ENCODE peak calls at places on chromosomes 1 and 21, in eight cellular contexts. G is body of pancreas, B is fibroblast of lung, H is omental fat pad, J is AG10803, K is mammary epithelial cell, M is BE2C, C is psoas muscle. F is an unnamed sample.

GRCh38 chr1:154999651-155000474 is 2.7 kb upstream of the ZBTB7B start:
- DNase-seq in G (peak), B (peak), H (no peak), J (no peak), K (no peak), M (no peak), C (peak), F (peak)

GRCh38 chr1:11880911-11881748 is 22.4 kb upstream of the NPPB start:
- DNase-seq in G (no peak), B (no peak), H (no peak), J (no peak), K (no peak), M (peak), C (peak), F (no peak)

GRCh38 chr1:21674957-21675356 is 5.8 kb upstream of the RAP1GAP start:
- DNase-seq in G (no peak), B (no peak), H (no peak), J (no peak), K (no peak), M (no peak), C (no peak), F (no peak)

GRCh38 chr1:195150768-195151167 is 1457.5 kb downstream of the KCNT2 start:
- DNase-seq in G (no peak), B (no peak), H (no peak), J (no peak), K (no peak), M (no peak), C (no peak), F (no peak)

GRCh38 chr1:10694274-10694632 is 102.2 kb downstream of the CASZ1 start:
- DNase-seq in G (no peak), B (peak), H (no peak), J (no peak), K (peak), M (no peak), C (no peak), F (no peak)

GRCh38 chr21:34552324-34553198 is 40.6 kb upstream of the KCNE1 start:
- DNase-seq in G (no peak), B (no peak), H (no peak), J (peak), K (no peak), M (no peak), C (no peak), F (no peak)

GRCh38 chr1:92210701-92211100 is 7.0 kb upstream of the C1orf146 start:
- DNase-seq in G (no peak), B (peak), H (no peak), J (no peak), K (peak), M (no peak), C (no peak), F (no peak)

GRCh38 chr1:31145581-31146117 is 80.1 kb upstream of the PUM1 start:
- DNase-seq in G (no peak), B (no peak), H (no peak), J (no peak), K (no peak), M (no peak), C (no peak), F (no peak)

GRCh38 chr1:211258310-211258755 is 833 bp upstream of the RCOR3 start:
- DNase-seq in G (peak), B (peak), H (no peak), J (peak), K (peak), M (peak), C (peak), F (peak)

GRCh38 chr1:29256395-29256794 is 20.1 kb downstream of the PTPRU start:
- DNase-seq in G (no peak), B (no peak), H (no peak), J (no peak), K (no peak), M (no peak), C (no peak), F (no peak)
- TF ChIP-seq CTCF in G (no peak), B (no peak), H (no peak), J (no peak), K (no peak), M (no peak), C (no peak), F (no peak)

GRCh38 chr21:41133896-41134522 is 34.0 kb upstream of the BACE2 start:
- DNase-seq in G (no peak), B (peak), H (no peak), J (peak), K (peak), M (no peak), C (no peak), F (peak)
- TF ChIP-seq CTCF in G (no peak), B (peak), H (no peak), J (peak), K (peak), M (peak), C (peak), F (no peak)

GRCh38 chr1:230700132-230700531 is 13.8 kb downstream of the AGT start:
- DNase-seq in G (no peak), B (no peak), H (no peak), J (no peak), K (no peak), M (no peak), C (no peak), F (no peak)
- TF ChIP-seq CTCF in G (no peak), B (no peak), H (no peak), J (no peak), K (no peak), M (no peak), C (no peak), F (no peak)

GRCh38 chr21:44845418-44846200 is 27.7 kb upstream of the SUMO3 start:
- DNase-seq in G (peak), B (peak), H (peak), J (peak), K (no peak), M (peak), C (peak), F (peak)
- TF ChIP-seq CTCF in G (no peak), B (peak), H (no peak), J (peak), K (peak), M (peak), C (peak), F (peak)

DNA sequence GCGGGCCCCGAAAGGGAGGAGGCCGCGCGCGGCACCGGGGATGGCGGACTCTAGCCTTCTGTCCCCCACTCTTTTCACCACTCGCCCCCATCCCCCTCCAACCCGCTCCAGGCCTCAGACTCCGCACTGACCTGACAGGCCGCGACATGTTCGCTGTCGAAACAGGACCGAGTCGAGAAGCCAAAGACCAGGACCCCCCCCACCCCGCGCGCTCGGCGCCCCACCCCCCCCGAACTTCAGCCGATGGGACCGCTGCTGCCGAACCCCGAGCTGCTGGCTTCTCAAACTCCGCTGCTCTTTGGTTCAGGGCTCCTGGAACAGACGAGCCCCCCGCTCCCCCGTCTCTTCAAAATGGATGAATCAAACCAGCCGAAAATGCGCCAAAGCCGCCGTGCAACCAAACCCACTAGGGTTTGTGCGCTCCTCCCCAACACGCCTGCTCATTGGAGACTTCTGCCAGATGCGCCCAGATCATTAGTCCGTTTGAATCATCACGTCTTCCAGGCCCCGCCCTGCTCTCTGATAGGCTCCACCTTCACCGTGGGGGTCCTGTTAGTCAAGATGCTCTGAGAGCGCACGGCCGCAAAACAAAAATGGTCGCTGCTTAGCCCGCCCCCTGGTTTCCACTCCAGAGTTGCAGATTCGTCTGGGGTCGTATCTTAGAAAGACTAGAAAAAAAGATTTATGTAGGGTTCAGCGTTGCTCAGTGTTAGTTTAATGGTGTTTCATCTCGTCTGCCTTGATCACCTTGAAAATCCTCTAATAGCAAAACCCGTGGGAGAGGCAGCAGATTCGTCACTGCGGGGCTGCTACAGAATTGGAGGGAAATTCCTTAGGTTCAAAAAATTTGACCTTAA is at the start of gene NUCKS1:
- DNase-seq in G (peak), B (peak), H (peak), J (peak), K (peak), M (peak), C (peak), F (peak)
- TF ChIP-seq CTCF in G (peak), B (peak), H (no peak), J (peak), K (no peak), M (peak), C (peak), F (no peak)

DNA sequence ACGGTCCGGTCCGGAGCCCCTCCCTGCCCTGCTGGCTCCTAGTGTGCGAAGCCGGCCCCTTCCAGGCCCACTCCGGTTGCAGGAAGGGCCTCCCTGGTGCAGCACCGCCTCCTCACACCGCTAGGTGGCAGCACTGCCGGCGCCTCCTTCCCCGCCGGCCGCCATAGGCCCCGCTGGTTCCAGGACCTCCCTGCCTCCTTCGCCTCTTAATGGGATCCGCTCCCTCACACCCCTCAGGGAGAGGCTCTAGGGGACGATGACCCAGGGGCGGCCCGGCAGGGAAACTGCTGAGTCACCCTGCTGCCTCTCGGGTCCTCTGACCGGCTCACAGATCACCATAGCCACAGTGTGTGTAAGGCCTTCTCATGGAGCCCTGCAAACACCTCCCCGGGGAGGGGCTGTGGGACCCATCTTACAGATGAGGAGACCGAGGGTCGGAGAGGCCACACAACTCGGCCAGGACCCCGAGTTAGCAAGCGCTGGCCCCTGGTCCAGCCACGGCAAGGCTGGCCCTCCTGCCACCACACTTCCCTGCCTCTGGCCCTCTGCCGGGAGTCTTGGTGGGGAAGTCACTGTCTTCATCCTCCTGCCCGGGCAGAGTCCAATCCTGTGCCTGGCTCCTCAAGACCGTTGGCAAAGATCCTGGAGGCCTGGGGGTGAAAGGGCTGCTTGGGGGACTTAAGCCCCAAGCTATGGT is 1.6 kb upstream of the AJAP1 start:
- DNase-seq in G (peak), B (no peak), H (no peak), J (peak), K (peak), M (peak), C (peak), F (peak)
- TF ChIP-seq CTCF in G (peak), B (peak), H (no peak), J (peak), K (peak), M (peak), C (peak), F (peak)